ENCODE peak calls at places on chromosomes 12 and 14, in five cellular contexts. B, U, W, O and H are unnamed samples.
A peak's percentile ranks its signal among the peaks of the same experiment; 100 is the strongest.

GRCh38 chr12:3526776-3527175 is 35.8 kb downstream of the PRMT8 start:
- DNase-seq in B (no peak), U (no peak), W (no peak), O (no peak), H (no peak)

GRCh38 chr14:76958975-76959710 is 69.4 kb downstream of the IRF2BPL start:
- DNase-seq in B (no peak), U (peak; percentile 79), W (no peak), O (no peak), H (peak; percentile 92)

GRCh38 chr12:1829306-1829900 is 9.0 kb downstream of the LRTM2 start:
- DNase-seq in B (peak; percentile 40), U (no peak), W (no peak), O (peak; percentile 39), H (no peak)

GRCh38 chr14:32939254-32940065 is 781 bp downstream of the NPAS3 start:
- DNase-seq in B (peak; percentile 58), U (peak; percentile 85), W (peak; percentile 61), O (peak; percentile 84), H (peak; percentile 37)

GRCh38 chr12:26499979-26500640 is 304.7 kb downstream of the SSPN start:
- DNase-seq in B (no peak), U (no peak), W (no peak), O (no peak), H (no peak)

GRCh38 chr14:34322940-34323418 is 139.1 kb downstream of the SPTSSA start:
- DNase-seq in B (peak; percentile 60), U (peak; percentile 62), W (peak; percentile 56), O (peak; percentile 75), H (peak; percentile 29)

GRCh38 chr12:25130741-25131188 is 64.2 kb downstream of the DNAI7 start:
- DNase-seq in B (no peak), U (no peak), W (no peak), O (no peak), H (peak; percentile 21)

GRCh38 chr14:34628681-34629135 is 1.2 kb downstream of the SNX6 start:
- DNase-seq in B (no peak), U (peak; percentile 53), W (no peak), O (no peak), H (no peak)

GRCh38 chr12:52183971-52184370 is 7.8 kb downstream of the KRT80 start:
- DNase-seq in B (no peak), U (no peak), W (no peak), O (no peak), H (no peak)

GRCh38 chr12:81128930-81129554 is 51.2 kb downstream of the ACSS3 start:
- DNase-seq in B (no peak), U (peak; percentile 65), W (no peak), O (no peak), H (no peak)

GRCh38 chr12:68780731-68781130 is 27.2 kb upstream of the MDM2 start:
- DNase-seq in B (no peak), U (no peak), W (no peak), O (no peak), H (no peak)

GRCh38 chr12:27515671-27516070 is 8.3 kb upstream of the PPFIBP1 start:
- DNase-seq in B (no peak), U (no peak), W (no peak), O (no peak), H (no peak)

DNA sequence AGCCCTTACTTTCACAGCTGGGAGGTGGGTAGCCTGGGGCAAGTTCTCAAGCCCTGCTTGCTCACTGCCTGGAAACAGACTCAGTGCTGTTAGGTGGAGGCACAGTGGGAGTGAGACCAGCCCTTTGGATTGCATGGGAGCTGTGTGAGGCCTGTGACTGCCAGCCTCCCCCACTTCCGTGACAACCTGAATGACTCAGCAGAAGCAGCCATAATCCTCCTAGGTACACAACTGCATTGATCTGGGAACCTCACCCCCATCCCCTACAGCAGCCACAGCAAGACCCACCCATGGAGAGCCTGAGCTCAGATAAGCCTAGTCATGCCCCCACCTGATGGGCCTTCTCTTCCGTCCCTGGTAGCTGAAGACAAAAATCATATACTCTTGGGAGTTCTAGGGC is 26.4 kb downstream of the ALG10 start:
- DNase-seq in B (no peak), U (no peak), W (no peak), O (no peak), H (no peak)
- H3K9me3 ChIP-seq in B (peaks cover 4% of the 10 kb centered on the region), U (no peaks in the 10 kb centered on the region), W (no peaks in the 10 kb centered on the region), O (peaks cover 15% of the 10 kb centered on the region), H (no peaks in the 10 kb centered on the region)

DNA sequence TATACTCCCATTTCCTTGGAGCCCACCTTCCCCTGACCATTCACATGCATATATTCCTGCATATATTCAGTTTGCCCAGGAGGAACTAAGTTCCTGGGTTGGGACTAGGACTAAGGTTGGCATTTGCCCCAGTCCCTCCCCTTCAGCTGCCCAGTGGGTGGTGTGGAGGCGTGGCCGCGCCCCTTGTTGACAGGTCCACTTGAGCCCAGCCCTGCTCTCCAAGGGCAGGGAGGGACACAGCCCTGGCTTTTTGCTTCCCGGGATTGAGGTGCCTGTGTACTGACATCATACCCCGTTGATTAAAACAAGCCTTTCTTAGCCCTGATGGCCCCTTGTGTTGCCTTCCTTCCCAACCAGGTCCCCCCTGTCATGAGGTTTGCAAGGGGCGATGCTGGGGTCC is 7.3 kb downstream of the ERBB3 start:
- DNase-seq in B (peak; percentile 94), U (peak; percentile 71), W (peak; percentile 91), O (peak; percentile 60), H (no peak)
- H3K27ac ChIP-seq in B (peak overlapping the region; percentile 72), U (no peak overlapping the region), W (peak overlapping the region; percentile 23), O (no peak overlapping the region), H (no peak overlapping the region)

DNA sequence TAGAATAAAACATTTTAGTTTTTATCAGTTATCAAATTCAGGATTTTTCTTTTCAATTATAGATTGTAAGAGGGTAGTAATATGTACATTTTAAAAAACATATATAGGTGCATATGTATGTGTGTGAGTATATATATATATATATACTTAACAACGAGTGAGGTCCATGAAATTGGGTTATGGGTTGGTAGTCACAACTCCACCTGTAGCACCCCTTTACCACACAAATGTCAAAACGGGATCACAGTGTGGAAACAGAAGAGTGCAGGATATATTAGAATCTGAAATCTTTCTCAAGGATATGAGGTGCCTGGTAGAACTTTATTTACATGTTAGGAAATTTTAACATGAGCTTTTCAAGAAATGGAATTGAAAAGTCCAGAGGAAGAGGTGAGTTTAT is 31.3 kb downstream of the MIA2 start:
- DNase-seq in B (no peak), U (no peak), W (no peak), O (no peak), H (no peak)
- H3K4me3 ChIP-seq in B (peak overlapping the region; percentile 87), U (no peak overlapping the region), W (no peak overlapping the region), O (peak overlapping the region; percentile 95), H (no peak overlapping the region)

GRCh38 chr14:105864651-105865265 is 338.4 kb downstream of the TMEM121 start:
- DNase-seq in B (peak; percentile 41), U (peak; percentile 34), W (peak; percentile 18), O (no peak), H (no peak)
- H3K9me3 ChIP-seq in B (no peaks in the 10 kb centered on the region), U (no peaks in the 10 kb centered on the region), W (no peaks in the 10 kb centered on the region), O (no peaks in the 10 kb centered on the region), H (peaks cover 3% of the 10 kb centered on the region)

DNA sequence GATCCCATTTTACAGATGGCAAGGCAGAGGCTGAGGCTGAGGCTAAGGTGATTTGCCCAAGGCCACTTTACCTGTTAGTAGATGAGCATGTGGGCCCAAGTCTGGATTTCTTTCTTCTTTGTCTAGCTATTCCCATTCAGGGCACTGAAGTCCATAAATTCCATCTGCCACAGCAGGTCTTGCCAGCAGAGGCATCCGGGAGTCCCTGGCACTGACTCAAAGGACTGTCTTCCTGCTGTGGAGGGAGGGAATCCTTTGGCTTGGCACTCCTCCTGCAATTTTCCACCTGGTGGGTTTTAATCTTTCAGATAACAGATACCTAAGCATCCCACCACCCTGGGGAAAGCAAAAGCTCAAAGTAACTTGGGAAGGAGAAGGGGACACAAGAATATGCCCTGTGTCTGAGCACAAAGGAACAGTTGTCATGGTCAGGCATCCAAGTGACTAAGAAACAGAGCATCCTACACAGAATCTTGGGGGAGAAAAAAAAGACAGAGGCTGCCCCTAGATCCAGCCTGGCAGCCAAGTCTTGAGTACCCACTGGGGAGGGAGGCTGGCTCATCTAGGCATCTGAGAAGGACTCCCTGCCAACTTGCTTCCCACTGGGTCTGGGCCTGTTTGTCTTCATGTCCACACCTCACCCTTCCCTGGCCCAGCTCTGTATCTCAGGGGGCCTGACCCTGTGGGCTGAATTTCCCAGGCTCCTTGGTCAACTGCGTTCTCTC is 35.6 kb upstream of the CMKLR1 start:
- DNase-seq in B (no peak), U (no peak), W (no peak), O (no peak), H (no peak)
- H3K27ac ChIP-seq in B (no peak overlapping the region), U (no peak overlapping the region), W (no peak overlapping the region), O (no peak overlapping the region), H (no peak overlapping the region)

GRCh38 chr12:73677520-73678291 is 859.9 kb upstream of the ATXN7L3B start:
- DNase-seq in B (no peak), U (no peak), W (no peak), O (no peak), H (no peak)
- H3K4me3 ChIP-seq in B (no peak overlapping the region), U (no peak overlapping the region), W (no peak overlapping the region), O (no peak overlapping the region), H (no peak overlapping the region)

DNA sequence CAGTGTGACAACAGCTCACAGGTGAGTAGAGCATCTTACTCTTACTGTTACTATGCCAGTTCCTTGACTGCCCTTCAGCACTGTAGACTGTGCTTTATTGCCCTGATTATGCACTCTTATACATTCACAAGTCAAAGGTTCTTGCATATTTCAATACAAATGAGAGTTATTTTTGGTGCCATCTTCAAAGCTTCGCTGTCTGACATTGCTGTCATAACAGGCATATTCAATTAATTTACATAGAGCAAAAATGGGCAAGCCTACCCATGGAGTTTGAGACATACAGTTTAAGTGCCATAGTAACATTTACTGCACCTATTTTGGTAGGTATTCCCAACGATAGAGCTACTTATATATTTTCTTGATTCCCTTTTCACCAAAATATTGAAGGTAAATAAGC is 107.5 kb upstream of the CNTN1 start:
- DNase-seq in B (no peak), U (no peak), W (no peak), O (no peak), H (no peak)
- H3K9me3 ChIP-seq in B (peaks cover 7% of the 10 kb centered on the region), U (no peaks in the 10 kb centered on the region), W (no peaks in the 10 kb centered on the region), O (no peaks in the 10 kb centered on the region), H (no peaks in the 10 kb centered on the region)

DNA sequence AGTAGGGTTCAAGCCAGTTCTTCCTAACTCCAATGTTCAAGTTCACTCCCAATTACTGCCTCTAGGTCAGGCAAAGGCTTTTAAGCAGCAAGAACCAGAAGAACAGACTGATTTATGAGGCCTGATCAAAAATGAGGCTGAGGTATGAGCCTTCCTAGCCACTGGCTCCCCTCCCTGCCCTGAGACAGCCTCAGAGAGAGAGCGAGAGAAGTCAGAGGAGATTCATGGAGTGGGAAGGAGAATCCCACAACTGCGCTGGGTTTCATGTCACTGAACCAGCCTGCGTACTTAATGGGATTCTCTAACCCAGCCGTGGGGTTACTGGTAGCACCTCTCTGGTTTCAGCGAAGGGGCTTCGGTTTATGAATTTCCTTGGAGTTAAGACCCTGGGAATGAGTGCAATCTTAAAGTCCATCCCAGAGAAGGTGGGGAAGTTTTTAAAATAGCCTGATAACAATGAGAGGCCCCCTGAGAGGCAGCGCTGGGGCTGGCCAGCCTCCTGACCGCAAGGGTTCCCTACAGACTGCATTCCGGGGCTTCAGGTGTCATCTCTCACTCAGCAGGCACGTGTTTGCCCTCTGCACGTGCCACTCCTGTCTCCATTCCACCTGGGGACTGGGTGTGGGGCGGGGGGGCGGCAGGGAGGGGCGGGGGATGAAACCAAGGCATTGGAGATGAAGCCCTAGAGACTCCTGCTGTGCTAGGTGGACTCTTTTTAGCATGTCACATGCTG is 6.1 kb upstream of the GPRC5A start:
- DNase-seq in B (no peak), U (no peak), W (no peak), O (no peak), H (no peak)
- H3K27ac ChIP-seq in B (peak overlapping the region; percentile 5), U (no peak overlapping the region), W (no peak overlapping the region), O (no peak overlapping the region), H (no peak overlapping the region)

GRCh38 chr14:93974299-93974698 is 2.1 kb downstream of the ASB2 start:
- DNase-seq in B (no peak), U (no peak), W (no peak), O (no peak), H (no peak)
- H3K4me3 ChIP-seq in B (no peak overlapping the region), U (no peak overlapping the region), W (no peak overlapping the region), O (peak overlapping the region; percentile 83), H (no peak overlapping the region)